ENCODE peak calls at places on chromosomes 13 and 19, in eight cellular contexts. One of them, this sample, is unnamed.
A peak's percentile ranks its signal among the peaks of the same experiment; 100 is the strongest.

GRCh38 chr19:21569497-21569870 is 64.1 kb downstream of the ZNF429 start:
- DNase-seq in GM23248: peak; percentile 75
- DNase-seq in right atrium auricular region: no peak
- DNase-seq in neuronal stem cell: no peak
- DNase-seq in right lobe of liver: peak; percentile 70
- DNase-seq in CD4-positive, alpha-beta memory T cell: peak; percentile 78
- DNase-seq in AG04450: no peak
- DNase-seq in heart left ventricle: peak; percentile 74
- DNase-seq in this sample: peak; percentile 33

GRCh38 chr19:10092648-10093294 is 6.7 kb downstream of the SHFL start:
- DNase-seq in GM23248: no peak
- DNase-seq in right atrium auricular region: no peak
- DNase-seq in neuronal stem cell: no peak
- DNase-seq in right lobe of liver: no peak
- DNase-seq in CD4-positive, alpha-beta memory T cell: no peak
- DNase-seq in AG04450: no peak
- DNase-seq in heart left ventricle: no peak
- DNase-seq in this sample: no peak

GRCh38 chr13:43196750-43197149 is 173.4 kb downstream of the DNAJC15 start:
- DNase-seq in GM23248: no peak
- DNase-seq in right atrium auricular region: no peak
- DNase-seq in neuronal stem cell: no peak
- DNase-seq in right lobe of liver: no peak
- DNase-seq in CD4-positive, alpha-beta memory T cell: no peak
- DNase-seq in AG04450: no peak
- DNase-seq in heart left ventricle: no peak
- DNase-seq in this sample: no peak

GRCh38 chr19:3983936-3984583 is 1.2 kb downstream of the EEF2 start:
- DNase-seq in GM23248: peak; percentile 88
- DNase-seq in right atrium auricular region: no peak
- DNase-seq in neuronal stem cell: no peak
- DNase-seq in right lobe of liver: peak; percentile 92
- DNase-seq in CD4-positive, alpha-beta memory T cell: no peak
- DNase-seq in AG04450: no peak
- DNase-seq in heart left ventricle: peak; percentile 32
- DNase-seq in this sample: no peak

GRCh38 chr13:76009491-76009890 is 373.4 kb downstream of the LMO7 start:
- DNase-seq in GM23248: no peak
- DNase-seq in right atrium auricular region: no peak
- DNase-seq in neuronal stem cell: no peak
- DNase-seq in right lobe of liver: no peak
- DNase-seq in CD4-positive, alpha-beta memory T cell: no peak
- DNase-seq in AG04450: peak; percentile 34
- DNase-seq in heart left ventricle: no peak
- DNase-seq in this sample: no peak

GRCh38 chr19:6849876-6850275 is 37.5 kb upstream of the ADGRE1 start:
- DNase-seq in GM23248: no peak
- DNase-seq in right atrium auricular region: no peak
- DNase-seq in neuronal stem cell: no peak
- DNase-seq in right lobe of liver: no peak
- DNase-seq in CD4-positive, alpha-beta memory T cell: no peak
- DNase-seq in AG04450: no peak
- DNase-seq in heart left ventricle: no peak
- DNase-seq in this sample: no peak

GRCh38 chr19:3506384-3507340 is 551 bp downstream of the FZR1 start:
- DNase-seq in GM23248: peak; percentile 67
- DNase-seq in right atrium auricular region: no peak
- DNase-seq in neuronal stem cell: no peak
- DNase-seq in right lobe of liver: peak; percentile 73
- DNase-seq in CD4-positive, alpha-beta memory T cell: peak; percentile 67
- DNase-seq in AG04450: no peak
- DNase-seq in heart left ventricle: peak; percentile 58
- DNase-seq in this sample: no peak

GRCh38 chr13:51034906-51035305 is 76.2 kb downstream of the C13orf42 start:
- DNase-seq in GM23248: no peak
- DNase-seq in right atrium auricular region: no peak
- DNase-seq in neuronal stem cell: no peak
- DNase-seq in right lobe of liver: no peak
- DNase-seq in CD4-positive, alpha-beta memory T cell: no peak
- DNase-seq in AG04450: no peak
- DNase-seq in heart left ventricle: no peak
- DNase-seq in this sample: no peak

GRCh38 chr13:51416107-51416506 is 36.7 kb downstream of the INTS6 start:
- DNase-seq in GM23248: no peak
- DNase-seq in right atrium auricular region: no peak
- DNase-seq in neuronal stem cell: no peak
- DNase-seq in right lobe of liver: no peak
- DNase-seq in CD4-positive, alpha-beta memory T cell: no peak
- DNase-seq in AG04450: no peak
- DNase-seq in heart left ventricle: no peak
- DNase-seq in this sample: no peak

GRCh38 chr13:45482571-45483173 is 17.9 kb downstream of the COG3 start:
- DNase-seq in GM23248: peak; percentile 67
- DNase-seq in right atrium auricular region: no peak
- DNase-seq in neuronal stem cell: no peak
- DNase-seq in right lobe of liver: no peak
- DNase-seq in CD4-positive, alpha-beta memory T cell: no peak
- DNase-seq in AG04450: no peak
- DNase-seq in heart left ventricle: no peak
- DNase-seq in this sample: no peak

GRCh38 chr19:41386442-41386841 is 10.1 kb downstream of the TMEM91 start:
- DNase-seq in GM23248: no peak
- DNase-seq in right atrium auricular region: no peak
- DNase-seq in neuronal stem cell: no peak
- DNase-seq in right lobe of liver: no peak
- DNase-seq in CD4-positive, alpha-beta memory T cell: no peak
- DNase-seq in AG04450: no peak
- DNase-seq in heart left ventricle: no peak
- DNase-seq in this sample: no peak

GRCh38 chr19:48842744-48843162 is 6.5 kb upstream of the HSD17B14 start:
- DNase-seq in GM23248: peak; percentile 63
- DNase-seq in right atrium auricular region: no peak
- DNase-seq in neuronal stem cell: peak; percentile 81
- DNase-seq in right lobe of liver: no peak
- DNase-seq in CD4-positive, alpha-beta memory T cell: peak; percentile 60
- DNase-seq in AG04450: no peak
- DNase-seq in heart left ventricle: no peak
- DNase-seq in this sample: peak; percentile 55

GRCh38 chr13:74288361-74288911 is 154.2 kb upstream of the KLF12 start:
- DNase-seq in GM23248: no peak
- DNase-seq in right atrium auricular region: no peak
- DNase-seq in neuronal stem cell: peak; percentile 9
- DNase-seq in right lobe of liver: peak; percentile 69
- DNase-seq in CD4-positive, alpha-beta memory T cell: peak; percentile 54
- DNase-seq in AG04450: no peak
- DNase-seq in heart left ventricle: peak; percentile 51
- DNase-seq in this sample: no peak

GRCh38 chr13:76016799-76017198 is 380.7 kb downstream of the LMO7 start:
- DNase-seq in GM23248: peak; percentile 42
- DNase-seq in right atrium auricular region: no peak
- DNase-seq in neuronal stem cell: peak; percentile 8
- DNase-seq in right lobe of liver: no peak
- DNase-seq in CD4-positive, alpha-beta memory T cell: no peak
- DNase-seq in AG04450: no peak
- DNase-seq in heart left ventricle: no peak
- DNase-seq in this sample: peak; percentile 27

GRCh38 chr19:1019980-1020867 is 699 bp downstream of the TMEM259 start:
- DNase-seq in GM23248: no peak
- DNase-seq in right atrium auricular region: no peak
- DNase-seq in neuronal stem cell: no peak
- DNase-seq in right lobe of liver: peak; percentile 82
- DNase-seq in CD4-positive, alpha-beta memory T cell: peak; percentile 66
- DNase-seq in AG04450: no peak
- DNase-seq in heart left ventricle: no peak
- DNase-seq in this sample: no peak

GRCh38 chr19:7679017-7679720 is 1.5 kb upstream of the TRAPPC5 start:
- DNase-seq in GM23248: no peak
- DNase-seq in right atrium auricular region: no peak
- DNase-seq in neuronal stem cell: no peak
- DNase-seq in right lobe of liver: no peak
- DNase-seq in CD4-positive, alpha-beta memory T cell: peak; percentile 88
- DNase-seq in AG04450: no peak
- DNase-seq in heart left ventricle: peak; percentile 36
- DNase-seq in this sample: peak; percentile 78

GRCh38 chr19:771332-771785 is 20.4 kb downstream of the MISP start:
- DNase-seq in GM23248: peak; percentile 83
- DNase-seq in right atrium auricular region: no peak
- DNase-seq in neuronal stem cell: no peak
- DNase-seq in right lobe of liver: no peak
- DNase-seq in CD4-positive, alpha-beta memory T cell: no peak
- DNase-seq in AG04450: no peak
- DNase-seq in heart left ventricle: no peak
- DNase-seq in this sample: peak; percentile 74

GRCh38 chr19:29679598-29680210 is 14.4 kb downstream of the PLEKHF1 start:
- DNase-seq in GM23248: no peak
- DNase-seq in right atrium auricular region: no peak
- DNase-seq in neuronal stem cell: no peak
- DNase-seq in right lobe of liver: no peak
- DNase-seq in CD4-positive, alpha-beta memory T cell: peak; percentile 36
- DNase-seq in AG04450: no peak
- DNase-seq in heart left ventricle: no peak
- DNase-seq in this sample: no peak

GRCh38 chr13:26198116-26198515 is 24.0 kb downstream of the RNF6 start:
- DNase-seq in GM23248: no peak
- DNase-seq in right atrium auricular region: no peak
- DNase-seq in neuronal stem cell: no peak
- DNase-seq in right lobe of liver: no peak
- DNase-seq in CD4-positive, alpha-beta memory T cell: no peak
- DNase-seq in AG04450: no peak
- DNase-seq in heart left ventricle: no peak
- DNase-seq in this sample: peak; percentile 44

GRCh38 chr13:20414475-20415287 is 111.0 kb downstream of the CRYL1 start:
- DNase-seq in GM23248: no peak
- DNase-seq in right atrium auricular region: no peak
- DNase-seq in neuronal stem cell: no peak
- DNase-seq in right lobe of liver: no peak
- DNase-seq in CD4-positive, alpha-beta memory T cell: no peak
- DNase-seq in AG04450: no peak
- DNase-seq in heart left ventricle: no peak
- DNase-seq in this sample: no peak

GRCh38 chr13:87129602-87130300 is 541.4 kb upstream of the SLITRK5 start:
- DNase-seq in GM23248: peak; percentile 49
- DNase-seq in right atrium auricular region: no peak
- DNase-seq in neuronal stem cell: no peak
- DNase-seq in right lobe of liver: no peak
- DNase-seq in CD4-positive, alpha-beta memory T cell: no peak
- DNase-seq in AG04450: no peak
- DNase-seq in heart left ventricle: no peak
- DNase-seq in this sample: no peak

GRCh38 chr19:17767559-17767958 is 16.3 kb downstream of the FCHO1 start:
- DNase-seq in GM23248: no peak
- DNase-seq in right atrium auricular region: no peak
- DNase-seq in neuronal stem cell: no peak
- DNase-seq in right lobe of liver: no peak
- DNase-seq in CD4-positive, alpha-beta memory T cell: no peak
- DNase-seq in AG04450: no peak
- DNase-seq in heart left ventricle: no peak
- DNase-seq in this sample: no peak

GRCh38 chr13:66152596-66152995 is 1077.5 kb downstream of the PCDH9 start:
- DNase-seq in GM23248: no peak
- DNase-seq in right atrium auricular region: no peak
- DNase-seq in neuronal stem cell: no peak
- DNase-seq in right lobe of liver: no peak
- DNase-seq in CD4-positive, alpha-beta memory T cell: no peak
- DNase-seq in AG04450: no peak
- DNase-seq in heart left ventricle: no peak
- DNase-seq in this sample: no peak

GRCh38 chr13:28536371-28536770 is 41.4 kb upstream of the FLT1 start:
- DNase-seq in GM23248: no peak
- DNase-seq in right atrium auricular region: no peak
- DNase-seq in neuronal stem cell: no peak
- DNase-seq in right lobe of liver: no peak
- DNase-seq in CD4-positive, alpha-beta memory T cell: no peak
- DNase-seq in AG04450: no peak
- DNase-seq in heart left ventricle: no peak
- DNase-seq in this sample: no peak
- H3K4me3 ChIP-seq in GM23248: no peak overlapping the region
- H3K4me3 ChIP-seq in right atrium auricular region: no peak overlapping the region
- H3K4me3 ChIP-seq in neuronal stem cell: no peak overlapping the region
- H3K4me3 ChIP-seq in right lobe of liver: no peak overlapping the region
- H3K4me3 ChIP-seq in CD4-positive, alpha-beta memory T cell: no peak overlapping the region
- H3K4me3 ChIP-seq in AG04450: no peak overlapping the region
- H3K4me3 ChIP-seq in heart left ventricle: no peak overlapping the region
- H3K4me3 ChIP-seq in this sample: no peak overlapping the region

GRCh38 chr19:27890696-27891095 is 1322.3 kb downstream of the UQCRFS1 start:
- DNase-seq in GM23248: no peak
- DNase-seq in right atrium auricular region: no peak
- DNase-seq in neuronal stem cell: no peak
- DNase-seq in right lobe of liver: no peak
- DNase-seq in CD4-positive, alpha-beta memory T cell: no peak
- DNase-seq in AG04450: no peak
- DNase-seq in heart left ventricle: no peak
- DNase-seq in this sample: no peak
- H3K9me3 ChIP-seq in GM23248: no peaks in the 10 kb centered on the region
- H3K9me3 ChIP-seq in right atrium auricular region: no peaks in the 10 kb centered on the region
- H3K9me3 ChIP-seq in neuronal stem cell: no peaks in the 10 kb centered on the region
- H3K9me3 ChIP-seq in right lobe of liver: no peaks in the 10 kb centered on the region
- H3K9me3 ChIP-seq in CD4-positive, alpha-beta memory T cell: no peaks in the 10 kb centered on the region
- H3K9me3 ChIP-seq in AG04450: peaks cover 83% of the 10 kb centered on the region
- H3K9me3 ChIP-seq in heart left ventricle: no peaks in the 10 kb centered on the region
- H3K9me3 ChIP-seq in this sample: no peaks in the 10 kb centered on the region

GRCh38 chr19:38662508-38663155 is 15.2 kb downstream of the ACTN4 start:
- DNase-seq in GM23248: no peak
- DNase-seq in right atrium auricular region: no peak
- DNase-seq in neuronal stem cell: no peak
- DNase-seq in right lobe of liver: no peak
- DNase-seq in CD4-positive, alpha-beta memory T cell: no peak
- DNase-seq in AG04450: no peak
- DNase-seq in heart left ventricle: no peak
- DNase-seq in this sample: no peak
- H3K27ac ChIP-seq in GM23248: peak overlapping the region; percentile 41
- H3K27ac ChIP-seq in right atrium auricular region: peak overlapping the region; percentile 97
- H3K27ac ChIP-seq in neuronal stem cell: no peak overlapping the region
- H3K27ac ChIP-seq in right lobe of liver: peak overlapping the region; percentile 31
- H3K27ac ChIP-seq in CD4-positive, alpha-beta memory T cell: no peak overlapping the region
- H3K27ac ChIP-seq in AG04450: no peak overlapping the region
- H3K27ac ChIP-seq in heart left ventricle: peak overlapping the region; percentile 97
- H3K27ac ChIP-seq in this sample: no peak overlapping the region

GRCh38 chr19:15227261-15227660 is 5.0 kb downstream of the EPHX3 start:
- DNase-seq in GM23248: no peak
- DNase-seq in right atrium auricular region: no peak
- DNase-seq in neuronal stem cell: no peak
- DNase-seq in right lobe of liver: no peak
- DNase-seq in CD4-positive, alpha-beta memory T cell: no peak
- DNase-seq in AG04450: no peak
- DNase-seq in heart left ventricle: no peak
- DNase-seq in this sample: no peak

GRCh38 chr19:15225797-15226196 is 6.5 kb downstream of the EPHX3 start:
- DNase-seq in GM23248: no peak
- DNase-seq in right atrium auricular region: no peak
- DNase-seq in neuronal stem cell: no peak
- DNase-seq in right lobe of liver: no peak
- DNase-seq in CD4-positive, alpha-beta memory T cell: no peak
- DNase-seq in AG04450: no peak
- DNase-seq in heart left ventricle: peak; percentile 49
- DNase-seq in this sample: no peak

GRCh38 chr19:15222738-15223648 is 9.3 kb downstream of the EPHX3 start:
- DNase-seq in GM23248: peak; percentile 99
- DNase-seq in right atrium auricular region: peak; percentile 91
- DNase-seq in neuronal stem cell: peak; percentile 98
- DNase-seq in right lobe of liver: peak; percentile 87
- DNase-seq in CD4-positive, alpha-beta memory T cell: peak; percentile 78
- DNase-seq in AG04450: peak; percentile 91
- DNase-seq in heart left ventricle: peak; percentile 95
- DNase-seq in this sample: peak; percentile 95

GRCh38 chr19:15218501-15218900 is 13.7 kb downstream of the EPHX3 start:
- DNase-seq in GM23248: no peak
- DNase-seq in right atrium auricular region: no peak
- DNase-seq in neuronal stem cell: no peak
- DNase-seq in right lobe of liver: no peak
- DNase-seq in CD4-positive, alpha-beta memory T cell: no peak
- DNase-seq in AG04450: no peak
- DNase-seq in heart left ventricle: no peak
- DNase-seq in this sample: peak; percentile 81

GRCh38 chr19:15223649-15224371 is 8.4 kb downstream of the EPHX3 start:
- DNase-seq in GM23248: peak; percentile 52
- DNase-seq in right atrium auricular region: peak; percentile 65
- DNase-seq in neuronal stem cell: no peak
- DNase-seq in right lobe of liver: no peak
- DNase-seq in CD4-positive, alpha-beta memory T cell: no peak
- DNase-seq in AG04450: no peak
- DNase-seq in heart left ventricle: peak; percentile 50
- DNase-seq in this sample: no peak
- H3K4me3 ChIP-seq in GM23248: peak overlapping the region; percentile 73
- H3K4me3 ChIP-seq in right atrium auricular region: peak overlapping the region; percentile 48
- H3K4me3 ChIP-seq in neuronal stem cell: peak overlapping the region; percentile 78
- H3K4me3 ChIP-seq in right lobe of liver: peak overlapping the region; percentile 37
- H3K4me3 ChIP-seq in CD4-positive, alpha-beta memory T cell: no peak overlapping the region
- H3K4me3 ChIP-seq in AG04450: peak overlapping the region; percentile 78
- H3K4me3 ChIP-seq in heart left ventricle: peak overlapping the region; percentile 83
- H3K4me3 ChIP-seq in this sample: peak overlapping the region; percentile 43

This sample was measured in WERI-Rb-1.